ENCODE peak calls at places on chromosomes 2 and 18, in four cellular contexts. D, K, G and Q are unnamed samples.

GRCh38 chr2:8477511-8478132 is 204.2 kb upstream of the ID2 start:
- DNase-seq in D (no peak), K (no peak), G (no peak), Q (no peak)

GRCh38 chr2:185978634-185979405 is 240.2 kb downstream of the FSIP2 start:
- DNase-seq in D (no peak), K (no peak), G (peak), Q (no peak)

GRCh38 chr2:103367877-103368276 is 606.0 kb downstream of the TMEM182 start:
- DNase-seq in D (no peak), K (no peak), G (no peak), Q (no peak)

GRCh38 chr2:112869258-112869842 is 32.8 kb upstream of the IL1B start:
- DNase-seq in D (peak), K (no peak), G (peak), Q (peak)

GRCh38 chr18:78831603-78832002 is 148.0 kb upstream of the SALL3 start:
- DNase-seq in D (no peak), K (no peak), G (no peak), Q (no peak)

GRCh38 chr18:4309227-4309626 is 145.9 kb downstream of the DLGAP1 start:
- DNase-seq in D (no peak), K (no peak), G (no peak), Q (no peak)

GRCh38 chr2:86172610-86173009 is 22.7 kb downstream of the IMMT start:
- DNase-seq in D (no peak), K (no peak), G (no peak), Q (no peak)

GRCh38 chr2:71559080-71559827 is 105.9 kb downstream of the DYSF start:
- DNase-seq in D (no peak), K (no peak), G (no peak), Q (no peak)

GRCh38 chr2:82215212-82215611 is 1910.7 kb upstream of the LRRTM1 start:
- DNase-seq in D (no peak), K (no peak), G (no peak), Q (no peak)

GRCh38 chr2:185385157-185385556 is 353.4 kb upstream of the FSIP2 start:
- DNase-seq in D (no peak), K (no peak), G (no peak), Q (no peak)

GRCh38 chr2:27771202-27771547 is 344 bp upstream of the MRPL33 start:
- DNase-seq in D (no peak), K (no peak), G (no peak), Q (no peak)

GRCh38 chr2:27772804-27773203 is 1.3 kb downstream of the MRPL33 start:
- DNase-seq in D (no peak), K (no peak), G (no peak), Q (no peak)

GRCh38 chr2:27776097-27776496 is 4.6 kb downstream of the MRPL33 start:
- DNase-seq in D (no peak), K (no peak), G (peak), Q (no peak)

GRCh38 chr2:27773959-27774358 is 2.4 kb downstream of the MRPL33 start:
- DNase-seq in D (no peak), K (no peak), G (no peak), Q (no peak)

GRCh38 chr2:27771548-27772335 is at the start of gene MRPL33:
- DNase-seq in D (peak), K (peak), G (peak), Q (peak)
- TF ChIP-seq CTCF in D (peak), K (no peak), G (no peak), Q (no peak)

DNA sequence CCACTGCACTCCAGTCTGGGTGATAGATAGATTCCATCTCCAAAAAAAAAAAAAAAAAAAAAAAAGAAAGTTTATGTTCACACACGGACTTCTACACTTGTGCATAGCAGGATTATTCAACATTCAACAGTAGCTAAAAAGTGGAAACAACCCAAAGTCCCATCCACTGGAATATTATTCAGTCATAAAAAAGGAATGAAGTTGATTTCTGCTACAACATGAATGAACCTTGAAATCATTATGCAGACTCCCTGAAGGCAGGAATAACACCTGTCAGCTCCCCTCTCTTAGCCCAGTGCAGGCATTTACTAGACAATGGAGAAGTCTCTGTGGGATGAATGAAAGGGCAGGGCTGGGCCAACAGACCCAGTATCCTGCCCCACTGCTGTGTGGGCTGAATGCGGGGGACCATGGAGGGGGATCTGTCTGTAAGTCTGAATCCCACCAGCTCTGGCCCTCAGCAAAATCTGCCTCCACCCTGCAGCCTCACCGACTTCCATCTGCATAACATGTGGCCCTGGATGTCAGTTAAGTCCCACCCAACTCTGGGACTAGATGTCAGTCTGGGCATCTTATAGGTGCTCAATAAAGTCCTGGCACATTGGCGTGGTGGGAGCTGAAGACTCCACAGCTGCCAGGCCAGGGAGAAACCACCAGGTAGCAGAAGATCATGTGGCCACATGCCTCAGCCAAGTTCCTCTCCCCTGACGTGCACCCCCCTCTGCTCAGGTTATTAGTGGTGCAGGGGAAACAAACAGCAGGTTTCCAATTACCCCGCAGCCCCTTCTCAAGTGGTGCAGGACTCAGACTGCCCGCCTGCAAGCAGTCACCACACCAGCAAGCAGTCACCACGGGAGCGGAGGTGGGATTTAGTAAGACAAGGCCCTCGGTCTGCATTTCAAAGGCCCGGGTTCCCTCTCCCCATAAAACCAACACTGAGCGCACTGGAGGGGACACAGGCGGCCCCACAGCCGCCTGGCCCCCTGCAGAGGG is 8.9 kb downstream of the ZFP36L2 start:
- DNase-seq in D (no peak), K (no peak), G (no peak), Q (no peak)
- H3K4me3 ChIP-seq in D (no peak), K (no peak), G (no peak), Q (no peak)

GRCh38 chr18:8948471-8949149 is 153.9 kb upstream of the NDUFV2 start:
- DNase-seq in D (no peak), K (peak), G (peak), Q (no peak)
- TF ChIP-seq CTCF in D (no peak), K (no peak), G (no peak), Q (no peak)

GRCh38 chr2:119683717-119684443 is 4.9 kb downstream of the TMEM177 start:
- DNase-seq in D (no peak), K (no peak), G (no peak), Q (no peak)
- H3K4me3 ChIP-seq in D (no peak), K (no peak), G (no peak), Q (no peak)

GRCh38 chr2:229153946-229154345 is 117.1 kb downstream of the PID1 start:
- DNase-seq in D (no peak), K (no peak), G (no peak), Q (no peak)

GRCh38 chr2:229150317-229150716 is 120.8 kb downstream of the PID1 start:
- DNase-seq in D (no peak), K (no peak), G (no peak), Q (no peak)

GRCh38 chr2:229152784-229153183 is 118.3 kb downstream of the PID1 start:
- DNase-seq in D (no peak), K (no peak), G (no peak), Q (no peak)

GRCh38 chr2:229153307-229153706 is 117.8 kb downstream of the PID1 start:
- DNase-seq in D (no peak), K (no peak), G (no peak), Q (no peak)

DNA sequence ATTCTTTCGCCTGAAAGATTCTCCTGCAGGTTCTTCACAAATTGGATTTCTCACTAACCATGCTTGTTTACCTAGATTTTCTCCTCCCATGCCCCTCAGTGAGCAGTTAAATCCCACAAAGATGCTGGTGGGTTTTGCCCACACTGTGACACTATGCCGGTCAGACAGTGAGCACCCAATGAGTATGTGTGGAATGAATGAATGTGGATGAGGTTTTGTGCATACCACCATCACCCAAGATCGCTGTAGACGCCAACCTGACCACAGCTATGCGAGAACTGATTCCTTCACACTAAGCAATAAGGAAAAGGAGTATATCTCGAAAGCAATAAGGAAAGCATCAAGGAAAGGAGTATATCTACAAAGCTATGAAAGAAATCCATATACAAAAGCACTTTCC is 116.7 kb downstream of the PID1 start:
- DNase-seq in D (no peak), K (no peak), G (no peak), Q (no peak)
- TF ChIP-seq CTCF in D (no peak), K (no peak), G (no peak), Q (no peak)

DNA sequence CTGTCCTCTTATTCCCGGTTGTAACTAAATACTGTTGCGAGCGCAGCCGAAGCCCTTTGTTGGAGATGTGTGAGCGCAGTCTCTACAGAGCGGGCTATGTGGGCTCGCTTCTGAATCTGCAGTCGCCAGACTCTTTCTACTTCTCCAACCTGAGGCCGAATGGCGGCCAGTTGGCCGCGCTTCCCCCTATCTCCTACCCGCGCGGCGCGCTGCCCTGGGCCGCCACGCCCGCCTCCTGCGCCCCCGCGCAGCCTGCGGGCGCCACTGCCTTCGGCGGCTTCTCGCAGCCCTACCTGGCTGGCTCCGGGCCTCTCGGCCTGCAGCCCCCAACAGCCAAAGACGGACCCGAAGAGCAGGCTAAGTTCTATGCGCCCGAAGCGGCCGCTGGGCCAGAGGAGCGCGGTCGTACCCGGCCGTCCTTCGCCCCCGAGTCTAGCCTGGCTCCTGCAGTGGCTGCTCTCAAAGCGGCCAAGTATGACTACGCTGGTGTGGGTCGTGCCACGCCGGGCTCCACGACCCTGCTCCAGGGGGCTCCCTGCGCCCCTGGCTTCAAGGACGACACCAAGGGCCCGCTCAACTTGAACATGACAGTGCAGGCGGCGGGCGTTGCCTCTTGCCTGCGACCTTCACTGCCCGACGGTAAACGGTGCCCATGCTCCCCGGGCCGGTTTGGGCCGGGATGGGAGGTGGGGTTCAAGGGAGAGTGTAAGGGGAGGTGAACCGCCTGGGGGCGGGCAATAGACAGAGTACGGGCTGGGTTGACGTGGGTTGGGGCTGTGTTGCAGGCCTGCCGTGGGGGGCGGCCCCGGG is at the start of gene HOXD12:
- DNase-seq in D (no peak), K (no peak), G (no peak), Q (no peak)
- H3K4me3 ChIP-seq in D (no peak), K (no peak), G (no peak), Q (no peak)

GRCh38 chr2:138919336-138919735 is 139.1 kb upstream of the NXPH2 start:
- DNase-seq in D (no peak), K (no peak), G (no peak), Q (no peak)

GRCh38 chr2:138922973-138923563 is 142.9 kb upstream of the NXPH2 start:
- DNase-seq in D (no peak), K (no peak), G (no peak), Q (no peak)
- TF ChIP-seq CTCF in D (no peak), K (no peak), G (peak), Q (peak)

DNA sequence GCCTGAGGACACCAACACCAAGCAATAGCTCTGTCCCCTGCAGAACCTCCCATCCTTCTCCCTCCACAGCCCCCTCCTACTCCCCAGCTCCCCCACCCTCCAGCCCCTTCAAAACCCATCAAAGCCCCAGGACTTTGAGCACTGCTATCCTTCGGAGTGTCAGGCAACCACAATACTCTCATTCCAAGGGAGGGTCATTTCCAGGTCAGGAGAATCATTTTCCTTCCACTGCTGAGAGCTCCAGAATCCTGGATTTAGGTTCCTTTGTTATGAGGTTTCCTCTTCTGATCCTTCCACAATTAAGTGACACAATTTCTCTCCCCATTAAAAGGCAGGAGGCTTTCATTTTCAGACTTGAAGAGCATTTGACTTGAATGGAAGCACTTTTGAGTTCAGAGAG is 24.4 kb upstream of the SPP2 start:
- DNase-seq in D (no peak), K (no peak), G (peak), Q (no peak)
- H3K4me3 ChIP-seq in D (no peak), K (no peak), G (peak), Q (no peak)

GRCh38 chr2:199602271-199602895 is 144.6 kb upstream of the SATB2 start:
- DNase-seq in D (no peak), K (no peak), G (no peak), Q (no peak)

GRCh38 chr2:199594443-199594842 is 136.7 kb upstream of the SATB2 start:
- DNase-seq in D (no peak), K (no peak), G (no peak), Q (no peak)

DNA sequence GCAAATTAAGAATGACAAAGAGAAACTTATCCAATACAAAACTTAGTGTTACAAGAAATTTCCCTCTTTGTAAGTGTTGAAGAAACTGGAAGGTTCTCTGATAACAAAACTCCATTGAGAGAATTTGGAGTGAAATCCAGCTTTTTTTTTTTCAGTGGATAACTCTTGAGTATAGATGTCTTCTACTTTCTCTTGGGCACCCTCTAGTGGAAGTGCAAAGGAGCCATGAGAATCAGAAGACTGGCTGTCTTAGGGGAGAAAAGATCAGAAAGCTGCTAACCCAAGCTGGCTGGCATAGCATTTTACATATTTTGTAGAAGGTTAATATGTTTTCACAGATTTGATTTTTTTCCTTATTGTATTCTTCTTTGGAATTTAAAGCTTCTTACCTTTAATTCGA is 138.8 kb upstream of the SATB2 start:
- DNase-seq in D (no peak), K (no peak), G (no peak), Q (no peak)
- TF ChIP-seq CTCF in D (no peak), K (peak), G (peak), Q (peak)